ENCODE peak calls at places on chromosomes 16 and 17, in eight cellular contexts. One of them, this sample, is unnamed. For H3K4me1, the result is how much of the 10 kb centered on the place peaks cover.

GRCh38 chr17:57794841-57795240 is 49.7 kb upstream of the CCDC182 start:
- DNase-seq in spleen: no peak
- DNase-seq in HCT116: no peak
- DNase-seq in uterus: no peak
- DNase-seq in sigmoid colon: no peak
- DNase-seq in adrenal gland: no peak
- DNase-seq in body of pancreas: no peak
- DNase-seq in gastrocnemius medialis: no peak
- DNase-seq in this sample: no peak

GRCh38 chr17:76407509-76407908 is 23.1 kb downstream of the SPHK1 start:
- DNase-seq in gastrocnemius medialis: no peak
- DNase-seq in uterus: no peak
- DNase-seq in HCT116: no peak
- DNase-seq in adrenal gland: no peak
- DNase-seq in body of pancreas: no peak
- DNase-seq in sigmoid colon: no peak
- DNase-seq in spleen: peak
- DNase-seq in this sample: no peak

GRCh38 chr17:63476494-63476856 is 386 bp upstream of the ACE start:
- DNase-seq in HCT116: no peak
- DNase-seq in sigmoid colon: no peak
- DNase-seq in body of pancreas: peak
- DNase-seq in gastrocnemius medialis: no peak
- DNase-seq in spleen: no peak
- DNase-seq in adrenal gland: peak
- DNase-seq in uterus: no peak
- DNase-seq in this sample: no peak

GRCh38 chr17:10756146-10756545 is 26.3 kb upstream of the TMEM220 start:
- DNase-seq in spleen: no peak
- DNase-seq in sigmoid colon: no peak
- DNase-seq in uterus: no peak
- DNase-seq in adrenal gland: no peak
- DNase-seq in HCT116: no peak
- DNase-seq in gastrocnemius medialis: no peak
- DNase-seq in body of pancreas: no peak
- DNase-seq in this sample: no peak

GRCh38 chr17:44850025-44850424 is 2.3 kb downstream of the HIGD1B start:
- DNase-seq in gastrocnemius medialis: no peak
- DNase-seq in adrenal gland: no peak
- DNase-seq in sigmoid colon: no peak
- DNase-seq in body of pancreas: no peak
- DNase-seq in spleen: no peak
- DNase-seq in uterus: no peak
- DNase-seq in HCT116: no peak
- DNase-seq in this sample: no peak

GRCh38 chr17:15944720-15945492 is at the start of gene ADORA2B:
- DNase-seq in uterus: peak
- DNase-seq in gastrocnemius medialis: no peak
- DNase-seq in HCT116: no peak
- DNase-seq in spleen: peak
- DNase-seq in adrenal gland: peak
- DNase-seq in body of pancreas: peak
- DNase-seq in sigmoid colon: peak
- DNase-seq in this sample: peak

GRCh38 chr17:60724647-60725046 is 47.0 kb downstream of the BCAS3 start:
- DNase-seq in uterus: no peak
- DNase-seq in adrenal gland: no peak
- DNase-seq in sigmoid colon: no peak
- DNase-seq in spleen: no peak
- DNase-seq in HCT116: no peak
- DNase-seq in gastrocnemius medialis: no peak
- DNase-seq in body of pancreas: no peak
- DNase-seq in this sample: no peak

GRCh38 chr16:78761427-78761826 is 662.0 kb downstream of the WWOX start:
- DNase-seq in uterus: no peak
- DNase-seq in sigmoid colon: no peak
- DNase-seq in body of pancreas: no peak
- DNase-seq in spleen: no peak
- DNase-seq in HCT116: no peak
- DNase-seq in adrenal gland: no peak
- DNase-seq in gastrocnemius medialis: no peak
- DNase-seq in this sample: no peak

GRCh38 chr16:48434653-48435318 is 49.6 kb upstream of the SIAH1 start:
- DNase-seq in body of pancreas: no peak
- DNase-seq in HCT116: no peak
- DNase-seq in spleen: no peak
- DNase-seq in sigmoid colon: no peak
- DNase-seq in uterus: no peak
- DNase-seq in gastrocnemius medialis: no peak
- DNase-seq in adrenal gland: peak
- DNase-seq in this sample: no peak

GRCh38 chr17:63702223-63702577 is 2.3 kb upstream of the LIMD2 start:
- DNase-seq in sigmoid colon: no peak
- DNase-seq in gastrocnemius medialis: no peak
- DNase-seq in spleen: peak
- DNase-seq in adrenal gland: no peak
- DNase-seq in HCT116: no peak
- DNase-seq in uterus: no peak
- DNase-seq in body of pancreas: no peak
- DNase-seq in this sample: no peak

GRCh38 chr17:79788989-79789942 is 7.6 kb downstream of the CBX8 start:
- DNase-seq in adrenal gland: no peak
- DNase-seq in uterus: no peak
- DNase-seq in body of pancreas: no peak
- DNase-seq in HCT116: no peak
- DNase-seq in gastrocnemius medialis: no peak
- DNase-seq in spleen: peak
- DNase-seq in sigmoid colon: no peak
- DNase-seq in this sample: no peak

GRCh38 chr17:38560503-38561318 is 45.0 kb downstream of the SRCIN1 start:
- DNase-seq in spleen: no peak
- DNase-seq in HCT116: no peak
- DNase-seq in adrenal gland: no peak
- DNase-seq in sigmoid colon: no peak
- DNase-seq in gastrocnemius medialis: no peak
- DNase-seq in uterus: no peak
- DNase-seq in body of pancreas: no peak
- DNase-seq in this sample: no peak

GRCh38 chr16:55559933-55560516 is 6.5 kb upstream of the CAPNS2 start:
- DNase-seq in sigmoid colon: no peak
- DNase-seq in gastrocnemius medialis: no peak
- DNase-seq in body of pancreas: no peak
- DNase-seq in HCT116: no peak
- DNase-seq in adrenal gland: no peak
- DNase-seq in uterus: no peak
- DNase-seq in spleen: no peak
- DNase-seq in this sample: no peak

GRCh38 chr16:61814716-61815347 is 221.4 kb downstream of the CDH8 start:
- DNase-seq in body of pancreas: no peak
- DNase-seq in spleen: no peak
- DNase-seq in uterus: no peak
- DNase-seq in HCT116: no peak
- DNase-seq in adrenal gland: no peak
- DNase-seq in gastrocnemius medialis: no peak
- DNase-seq in sigmoid colon: no peak
- DNase-seq in this sample: no peak

GRCh38 chr16:31181102-31181830 is 1.3 kb downstream of the FUS start:
- DNase-seq in sigmoid colon: peak
- DNase-seq in body of pancreas: peak
- DNase-seq in adrenal gland: peak
- DNase-seq in gastrocnemius medialis: no peak
- DNase-seq in spleen: peak
- DNase-seq in HCT116: no peak
- DNase-seq in uterus: peak
- DNase-seq in this sample: no peak

GRCh38 chr17:17818088-17818526 is 18.7 kb downstream of the SREBF1 start:
- DNase-seq in body of pancreas: no peak
- DNase-seq in adrenal gland: peak
- DNase-seq in sigmoid colon: no peak
- DNase-seq in uterus: no peak
- DNase-seq in HCT116: no peak
- DNase-seq in spleen: no peak
- DNase-seq in gastrocnemius medialis: peak
- DNase-seq in this sample: peak

GRCh38 chr17:74176546-74177001 is 26.9 kb upstream of the RPL38 start:
- DNase-seq in gastrocnemius medialis: peak
- DNase-seq in body of pancreas: peak
- DNase-seq in uterus: peak
- DNase-seq in adrenal gland: peak
- DNase-seq in sigmoid colon: no peak
- DNase-seq in spleen: peak
- DNase-seq in HCT116: peak
- DNase-seq in this sample: peak

DNA sequence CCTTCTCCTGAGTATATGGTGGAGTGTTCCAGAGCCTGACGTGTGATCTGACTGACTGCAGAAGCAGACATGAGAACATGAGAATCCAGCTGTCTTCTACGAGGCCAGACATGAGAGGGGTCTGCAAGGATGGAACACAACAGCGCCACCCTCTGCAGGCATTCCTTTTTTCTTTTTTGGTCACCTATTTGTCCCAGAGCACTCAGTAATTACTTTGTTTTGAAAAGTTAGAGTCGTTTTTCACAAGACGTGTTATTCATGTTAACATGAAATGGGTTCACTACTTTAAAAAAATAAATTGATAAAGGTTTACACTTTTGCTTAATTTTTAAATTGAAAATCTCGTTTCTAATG is 43.8 kb upstream of the ATP2A3 start:
- DNase-seq in sigmoid colon: peak
- DNase-seq in HCT116: no peak
- DNase-seq in gastrocnemius medialis: no peak
- DNase-seq in body of pancreas: no peak
- DNase-seq in uterus: no peak
- DNase-seq in spleen: no peak
- DNase-seq in adrenal gland: no peak
- DNase-seq in this sample: no peak
- H3K4me1 ChIP-seq in sigmoid colon: under half
- H3K4me1 ChIP-seq in HCT116: under half
- H3K4me1 ChIP-seq in gastrocnemius medialis: under half
- H3K4me1 ChIP-seq in body of pancreas: under half
- H3K4me1 ChIP-seq in uterus: under half
- H3K4me1 ChIP-seq in spleen: under half
- H3K4me1 ChIP-seq in adrenal gland: under half
- H3K4me1 ChIP-seq in this sample: under half

GRCh38 chr16:75341934-75342811 is 90.7 kb upstream of the BCAR1 start:
- DNase-seq in uterus: no peak
- DNase-seq in adrenal gland: no peak
- DNase-seq in HCT116: no peak
- DNase-seq in sigmoid colon: no peak
- DNase-seq in spleen: no peak
- DNase-seq in gastrocnemius medialis: no peak
- DNase-seq in body of pancreas: no peak
- DNase-seq in this sample: peak
- TF ChIP-seq CTCF in uterus: no peak
- TF ChIP-seq CTCF in adrenal gland: no peak
- TF ChIP-seq CTCF in HCT116: no peak
- TF ChIP-seq CTCF in sigmoid colon: no peak
- TF ChIP-seq CTCF in spleen: no peak
- TF ChIP-seq CTCF in gastrocnemius medialis: no peak
- TF ChIP-seq CTCF in body of pancreas: no peak
- TF ChIP-seq CTCF in this sample: no peak

GRCh38 chr17:7261377-7262191 is 694 bp downstream of the CLDN7 start:
- DNase-seq in uterus: no peak
- DNase-seq in sigmoid colon: no peak
- DNase-seq in spleen: peak
- DNase-seq in HCT116: no peak
- DNase-seq in body of pancreas: peak
- DNase-seq in adrenal gland: no peak
- DNase-seq in gastrocnemius medialis: no peak
- DNase-seq in this sample: no peak

GRCh38 chr17:7263071-7263800 is 958 bp upstream of the CLDN7 start:
- DNase-seq in HCT116: peak
- DNase-seq in sigmoid colon: no peak
- DNase-seq in gastrocnemius medialis: no peak
- DNase-seq in body of pancreas: peak
- DNase-seq in uterus: no peak
- DNase-seq in adrenal gland: no peak
- DNase-seq in spleen: no peak
- DNase-seq in this sample: no peak

GRCh38 chr17:7263801-7264078 is 1.5 kb upstream of the CLDN7 start:
- DNase-seq in body of pancreas: no peak
- DNase-seq in sigmoid colon: no peak
- DNase-seq in HCT116: no peak
- DNase-seq in adrenal gland: no peak
- DNase-seq in uterus: no peak
- DNase-seq in spleen: no peak
- DNase-seq in gastrocnemius medialis: no peak
- DNase-seq in this sample: no peak

GRCh38 chr17:7260601-7261376 is 1.5 kb downstream of the CLDN7 start:
- DNase-seq in uterus: no peak
- DNase-seq in spleen: peak
- DNase-seq in sigmoid colon: no peak
- DNase-seq in adrenal gland: peak
- DNase-seq in HCT116: no peak
- DNase-seq in gastrocnemius medialis: no peak
- DNase-seq in body of pancreas: peak
- DNase-seq in this sample: peak

DNA sequence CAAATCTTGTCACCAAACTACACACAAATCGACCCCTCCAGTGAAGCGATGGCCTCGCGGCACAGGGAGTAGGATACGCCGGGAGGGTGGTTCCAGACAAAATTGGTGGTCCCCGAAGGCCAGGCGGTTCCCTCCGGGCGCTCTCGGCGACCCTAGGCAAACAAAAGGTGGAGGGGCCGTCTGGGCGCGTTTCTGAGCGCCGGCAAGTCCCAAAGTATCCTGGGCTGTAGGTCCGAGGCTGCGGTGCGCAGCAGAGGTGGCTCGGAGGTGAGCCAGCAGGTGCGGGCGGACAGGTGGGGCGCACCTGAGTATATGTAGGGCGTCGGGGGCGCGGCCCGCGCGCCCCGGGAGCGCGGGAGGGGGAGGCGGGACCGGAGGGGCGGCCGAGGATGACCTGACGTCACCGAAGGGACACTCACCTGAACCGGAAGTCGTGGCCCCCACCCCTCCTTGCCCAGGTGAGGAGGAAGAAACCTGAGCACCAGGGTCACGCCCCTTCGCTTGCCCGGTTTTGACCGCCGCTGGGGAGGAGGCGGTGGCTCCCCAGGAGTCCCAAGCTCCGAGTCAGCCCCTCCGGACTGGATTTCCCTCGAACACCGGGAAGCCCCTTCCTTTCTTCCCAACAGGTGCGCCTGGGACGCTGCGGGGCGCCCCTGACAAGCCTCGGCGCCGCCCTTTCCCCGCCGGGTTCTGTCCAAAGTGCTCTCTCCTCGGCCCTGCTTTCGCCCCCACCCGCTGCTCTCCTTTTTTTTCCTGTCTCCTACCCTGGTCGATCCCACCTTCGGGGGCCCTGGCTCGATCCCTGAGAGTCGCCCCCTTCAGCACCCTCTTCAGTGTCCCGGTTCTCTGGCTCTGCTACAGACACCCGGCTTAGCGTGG is at the start of gene CLDN7:
- DNase-seq in HCT116: peak
- DNase-seq in sigmoid colon: no peak
- DNase-seq in uterus: no peak
- DNase-seq in spleen: no peak
- DNase-seq in adrenal gland: no peak
- DNase-seq in body of pancreas: peak
- DNase-seq in gastrocnemius medialis: no peak
- DNase-seq in this sample: peak
- TF ChIP-seq POLR2A in HCT116: peak
- TF ChIP-seq POLR2A in sigmoid colon: no peak
- TF ChIP-seq POLR2A in uterus: no peak
- TF ChIP-seq POLR2A in spleen: no peak
- TF ChIP-seq POLR2A in adrenal gland: no peak
- TF ChIP-seq POLR2A in body of pancreas: peak
- TF ChIP-seq POLR2A in gastrocnemius medialis: no peak
- TF ChIP-seq POLR2A in this sample: peak

GRCh38 chr16:57643166-57643813 is 14.9 kb downstream of the ADGRG1 start:
- DNase-seq in HCT116: no peak
- DNase-seq in body of pancreas: no peak
- DNase-seq in uterus: no peak
- DNase-seq in sigmoid colon: peak
- DNase-seq in gastrocnemius medialis: no peak
- DNase-seq in spleen: no peak
- DNase-seq in adrenal gland: no peak
- DNase-seq in this sample: no peak
- H3K4me1 ChIP-seq in HCT116: under half
- H3K4me1 ChIP-seq in body of pancreas: half or more
- H3K4me1 ChIP-seq in uterus: under half
- H3K4me1 ChIP-seq in sigmoid colon: under half
- H3K4me1 ChIP-seq in gastrocnemius medialis: under half
- H3K4me1 ChIP-seq in spleen: under half
- H3K4me1 ChIP-seq in adrenal gland: under half
- H3K4me1 ChIP-seq in this sample: under half